ENCODE peak calls at places on chromosomes 12 and 14, in nine cellular contexts. K, N, A, G, L, W, U, Y and J are unnamed samples.

GRCh38 chr12:78795934-78796445 is 68.6 kb upstream of the SYT1 start:
- DNase-seq in Y (no peak), U (no peak), A (no peak), N (no peak), W (no peak), K (no peak), G (no peak), L (peak; percentile 26), J (no peak)

GRCh38 chr14:103160321-103161053 is 37.2 kb downstream of the TNFAIP2 start:
- DNase-seq in A (no peak), Y (no peak), U (no peak), W (no peak), L (no peak), N (no peak), K (no peak), G (no peak), J (no peak)

GRCh38 chr12:45191239-45191638 is 24.7 kb upstream of the ANO6 start:
- DNase-seq in A (no peak), N (no peak), K (peak; percentile 30), U (no peak), L (peak; percentile 44), W (no peak), G (no peak), Y (no peak), J (no peak)

GRCh38 chr12:75666126-75666979 is 154.9 kb upstream of the KRR1 start:
- DNase-seq in U (no peak), G (no peak), L (peak; percentile 83), W (no peak), Y (no peak), N (no peak), K (peak; percentile 46), A (peak; percentile 48), J (no peak)

GRCh38 chr14:51609251-51609986 is 42.3 kb upstream of the FRMD6 start:
- DNase-seq in Y (no peak), G (no peak), W (no peak), N (no peak), L (peak; percentile 46), U (no peak), K (peak; percentile 31), A (no peak), J (no peak)

GRCh38 chr14:36619853-36620252 is 37.4 kb upstream of the NKX2-8 start:
- DNase-seq in U (no peak), N (no peak), W (no peak), K (peak; percentile 12), L (peak; percentile 71), Y (no peak), A (no peak), G (no peak), J (no peak)

GRCh38 chr14:97282644-97283403 is 485.6 kb downstream of the VRK1 start:
- DNase-seq in L (no peak), N (no peak), A (no peak), Y (no peak), G (no peak), U (no peak), K (no peak), W (no peak), J (no peak)

GRCh38 chr14:33788116-33788515 is 162.8 kb downstream of the EGLN3 start:
- DNase-seq in A (no peak), L (no peak), N (no peak), U (no peak), Y (no peak), W (no peak), K (no peak), G (no peak), J (no peak)

GRCh38 chr12:119061208-119061796 is 80.0 kb downstream of the SRRM4 start:
- DNase-seq in L (peak; percentile 38), K (peak; percentile 67), W (no peak), N (peak; percentile 71), G (peak; percentile 77), Y (no peak), U (no peak), A (peak; percentile 38), J (no peak)

GRCh38 chr12:64669270-64669842 is 59.1 kb downstream of the RASSF3 start:
- DNase-seq in G (peak; percentile 55), Y (no peak), U (peak; percentile 55), A (no peak), L (no peak), W (no peak), N (peak; percentile 67), K (peak; percentile 67), J (no peak)

GRCh38 chr14:61515436-61516124 is 179.7 kb upstream of the HIF1A start:
- DNase-seq in G (no peak), L (no peak), U (no peak), N (no peak), A (no peak), K (no peak), Y (no peak), W (no peak), J (no peak)

GRCh38 chr14:70789361-70789760 is 20.0 kb downstream of the MAP3K9 start:
- DNase-seq in A (peak; percentile 25), U (no peak), L (peak; percentile 80), N (no peak), K (peak; percentile 56), G (peak; percentile 32), Y (no peak), W (peak; percentile 8), J (no peak)

GRCh38 chr14:54011001-54011400 is 54.4 kb upstream of the BMP4 start:
- DNase-seq in N (no peak), K (no peak), A (no peak), G (no peak), W (no peak), U (no peak), Y (no peak), L (peak; percentile 51), J (no peak)

GRCh38 chr14:68941820-68942219 is 37.3 kb downstream of the ACTN1 start:
- DNase-seq in L (peak; percentile 99), A (peak; percentile 83), U (no peak), K (peak; percentile 95), N (no peak), Y (peak; percentile 61), W (peak; percentile 91), G (peak; percentile 63), J (no peak)

GRCh38 chr12:129049917-129050316 is 196.6 kb downstream of the GLT1D1 start:
- DNase-seq in W (no peak), K (no peak), Y (no peak), N (peak; percentile 49), G (no peak), L (peak; percentile 3), A (no peak), U (no peak), J (no peak)

GRCh38 chr14:99936056-99936455 is 129.2 kb upstream of the EVL start:
- DNase-seq in W (no peak), L (peak; percentile 26), N (no peak), K (peak; percentile 29), G (no peak), U (no peak), A (no peak), Y (no peak), J (no peak)

GRCh38 chr14:55535521-55536207 is 44.3 kb upstream of the KTN1 start:
- DNase-seq in G (no peak), A (no peak), N (no peak), W (no peak), U (no peak), Y (no peak), K (peak; percentile 42), L (peak; percentile 54), J (no peak)

GRCh38 chr12:81450920-81451739 is 308.0 kb downstream of the PPFIA2 start:
- DNase-seq in Y (peak; percentile 21), K (peak; percentile 67), G (peak; percentile 21), A (peak; percentile 62), U (no peak), N (peak; percentile 5), W (peak; percentile 31), L (peak; percentile 41), J (no peak)

GRCh38 chr12:120085920-120086319 is 30.6 kb downstream of the RAB35 start:
- DNase-seq in U (no peak), Y (no peak), W (no peak), L (no peak), K (no peak), G (no peak), A (no peak), N (no peak), J (no peak)

GRCh38 chr12:106345739-106346138 is 11.8 kb upstream of the POLR3B start:
- DNase-seq in W (no peak), U (no peak), L (peak; percentile 59), Y (no peak), K (peak; percentile 74), G (no peak), A (peak; percentile 18), N (no peak), J (no peak)

GRCh38 chr12:65892905-65893304 is 68.6 kb downstream of the HMGA2 start:
- DNase-seq in G (no peak), Y (no peak), L (peak; percentile 86), N (no peak), A (peak; percentile 56), U (no peak), K (peak; percentile 70), W (no peak), J (no peak)

GRCh38 chr12:94147991-94148840 is at the start of gene PLXNC1:
- DNase-seq in K (peak; percentile 33), G (peak; percentile 56), U (peak; percentile 57), N (peak; percentile 85), Y (no peak), L (peak; percentile 36), A (peak; percentile 73), W (no peak), J (peak; percentile 87)

GRCh38 chr12:71662861-71663560 is 637 bp downstream of the ZFC3H1 start:
- DNase-seq in L (peak; percentile 72), N (peak; percentile 54), W (no peak), A (peak; percentile 63), K (peak; percentile 74), G (peak; percentile 74), Y (no peak), U (peak; percentile 75), J (peak; percentile 82)